ENCODE peak calls at places on chromosomes 11 and 22, in five cellular contexts. One of them, this sample, is unnamed.
A peak's percentile ranks its signal among the peaks of the same experiment; 100 is the strongest.

GRCh38 chr11:30914143-30914762 is 328.1 kb upstream of the MPPED2 start:
- DNase-seq in HepG2: peak; percentile 16
- DNase-seq in H1: peak; percentile 58
- DNase-seq in GM12878: no peak
- DNase-seq in NT2/D1: peak; percentile 50
- DNase-seq in this sample: peak; percentile 73

GRCh38 chr11:33663121-33663520 is 37.5 kb downstream of the C11orf91 start:
- DNase-seq in HepG2: no peak
- DNase-seq in H1: no peak
- DNase-seq in GM12878: no peak
- DNase-seq in NT2/D1: no peak
- DNase-seq in this sample: no peak

GRCh38 chr11:72238040-72238450 is 5.9 kb downstream of the PHOX2A start:
- DNase-seq in HepG2: peak; percentile 47
- DNase-seq in H1: peak; percentile 85
- DNase-seq in GM12878: no peak
- DNase-seq in NT2/D1: peak; percentile 84
- DNase-seq in this sample: peak; percentile 85

GRCh38 chr11:67303132-67303988 is at the start of gene SSH3:
- DNase-seq in HepG2: peak; percentile 56
- DNase-seq in H1: peak; percentile 46
- DNase-seq in GM12878: no peak
- DNase-seq in NT2/D1: peak; percentile 62
- DNase-seq in this sample: peak; percentile 68

GRCh38 chr11:40384991-40385390 is 1074.5 kb downstream of the LRRC4C start:
- DNase-seq in HepG2: no peak
- DNase-seq in H1: no peak
- DNase-seq in GM12878: no peak
- DNase-seq in NT2/D1: no peak
- DNase-seq in this sample: no peak

GRCh38 chr11:110159491-110159890 is 66.3 kb downstream of the ZC3H12C start:
- DNase-seq in HepG2: no peak
- DNase-seq in H1: no peak
- DNase-seq in GM12878: no peak
- DNase-seq in NT2/D1: no peak
- DNase-seq in this sample: no peak

GRCh38 chr11:36818410-36818809 is 220.4 kb upstream of the RAG2 start:
- DNase-seq in HepG2: no peak
- DNase-seq in H1: no peak
- DNase-seq in GM12878: no peak
- DNase-seq in NT2/D1: peak; percentile 13
- DNase-seq in this sample: peak; percentile 28

GRCh38 chr11:64181506-64182411 is 4.2 kb upstream of the STIP1 start:
- DNase-seq in HepG2: peak; percentile 82
- DNase-seq in H1: peak; percentile 36
- DNase-seq in GM12878: no peak
- DNase-seq in NT2/D1: no peak
- DNase-seq in this sample: peak; percentile 79

GRCh38 chr11:40290031-40290650 is 1169.3 kb downstream of the LRRC4C start:
- DNase-seq in HepG2: no peak
- DNase-seq in H1: no peak
- DNase-seq in GM12878: no peak
- DNase-seq in NT2/D1: no peak
- DNase-seq in this sample: no peak

GRCh38 chr22:17847360-17848078 is 73.2 kb upstream of the BID start:
- DNase-seq in HepG2: no peak
- DNase-seq in H1: no peak
- DNase-seq in GM12878: no peak
- DNase-seq in NT2/D1: no peak
- DNase-seq in this sample: no peak

GRCh38 chr11:11081273-11081672 is 223.4 kb upstream of the ZBED5 start:
- DNase-seq in HepG2: no peak
- DNase-seq in H1: no peak
- DNase-seq in GM12878: no peak
- DNase-seq in NT2/D1: no peak
- DNase-seq in this sample: no peak

GRCh38 chr11:11218287-11218986 is 134.6 kb downstream of the CSNK2A3 start:
- DNase-seq in HepG2: no peak
- DNase-seq in H1: no peak
- DNase-seq in GM12878: no peak
- DNase-seq in NT2/D1: no peak
- DNase-seq in this sample: no peak

GRCh38 chr22:38937541-38937940 is 19.9 kb upstream of the APOBEC3A start:
- DNase-seq in HepG2: no peak
- DNase-seq in H1: no peak
- DNase-seq in GM12878: no peak
- DNase-seq in NT2/D1: no peak
- DNase-seq in this sample: no peak

GRCh38 chr11:113593698-113594308 is 112.3 kb downstream of the TMPRSS5 start:
- DNase-seq in HepG2: no peak
- DNase-seq in H1: no peak
- DNase-seq in GM12878: peak; percentile 25
- DNase-seq in NT2/D1: no peak
- DNase-seq in this sample: no peak

GRCh38 chr11:134532921-134533421 is 120.9 kb upstream of the B3GAT1 start:
- DNase-seq in HepG2: no peak
- DNase-seq in H1: no peak
- DNase-seq in GM12878: no peak
- DNase-seq in NT2/D1: no peak
- DNase-seq in this sample: no peak

GRCh38 chr11:67032830-67033555 is 10.1 kb downstream of the SYT12 start:
- DNase-seq in HepG2: no peak
- DNase-seq in H1: no peak
- DNase-seq in GM12878: no peak
- DNase-seq in NT2/D1: no peak
- DNase-seq in this sample: no peak

GRCh38 chr22:44671742-44672141 is 30.3 kb upstream of the PRR5 start:
- DNase-seq in HepG2: peak; percentile 77
- DNase-seq in H1: no peak
- DNase-seq in GM12878: no peak
- DNase-seq in NT2/D1: no peak
- DNase-seq in this sample: no peak

GRCh38 chr22:36640106-36640672 is 63.4 kb downstream of the CACNG2 start:
- DNase-seq in HepG2: no peak
- DNase-seq in H1: no peak
- DNase-seq in GM12878: no peak
- DNase-seq in NT2/D1: no peak
- DNase-seq in this sample: no peak

DNA sequence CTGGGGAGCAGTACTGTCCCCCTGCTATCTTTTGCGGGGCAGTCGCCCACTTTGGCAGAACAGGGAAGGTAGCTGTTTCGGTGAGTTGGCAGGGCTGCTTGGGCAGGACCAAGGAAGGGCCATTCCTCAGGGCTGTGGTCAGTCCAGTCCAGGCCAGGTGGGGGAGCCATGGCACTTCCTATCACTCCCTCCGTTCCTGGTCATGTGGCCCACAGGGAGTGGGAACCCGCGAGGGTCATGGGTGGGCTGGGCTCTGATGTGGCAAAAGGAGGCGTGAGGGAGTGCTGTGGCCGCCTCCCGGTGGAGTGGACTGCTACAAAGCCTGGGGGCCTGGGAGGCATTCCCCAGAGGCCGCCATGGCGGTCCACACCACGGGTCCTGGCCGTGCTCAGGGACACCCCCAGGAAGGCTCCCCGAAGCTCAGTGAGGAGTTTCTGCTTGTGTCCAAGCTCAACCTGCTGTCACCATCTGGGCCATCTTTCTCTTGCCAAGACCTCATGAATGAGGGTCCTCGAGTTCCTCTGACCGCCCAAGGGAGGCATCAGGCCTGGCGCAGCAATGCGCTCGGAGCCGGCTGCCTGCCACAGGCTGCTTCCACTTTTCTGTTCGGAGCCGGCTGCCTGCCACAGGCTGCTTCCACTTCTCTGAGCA is 11.9 kb downstream of the CHID1 start:
- DNase-seq in HepG2: peak; percentile 23
- DNase-seq in H1: no peak
- DNase-seq in GM12878: no peak
- DNase-seq in NT2/D1: no peak
- DNase-seq in this sample: no peak
- TF ChIP-seq SUZ12 in HepG2: no peak
- TF ChIP-seq SUZ12 in H1: no peak
- TF ChIP-seq SUZ12 in GM12878: no peak
- TF ChIP-seq SUZ12 in NT2/D1: no peak
- TF ChIP-seq SUZ12 in this sample: no peak

GRCh38 chr11:91921974-91922373 is 302.6 kb upstream of the FAT3 start:
- DNase-seq in HepG2: no peak
- DNase-seq in H1: no peak
- DNase-seq in GM12878: no peak
- DNase-seq in NT2/D1: no peak
- DNase-seq in this sample: no peak
- TF ChIP-seq SUZ12 in HepG2: no peak
- TF ChIP-seq SUZ12 in H1: no peak
- TF ChIP-seq SUZ12 in GM12878: no peak
- TF ChIP-seq SUZ12 in NT2/D1: no peak
- TF ChIP-seq SUZ12 in this sample: no peak

GRCh38 chr11:102426000-102426399 is 26.6 kb downstream of the TMEM123 start:
- DNase-seq in HepG2: no peak
- DNase-seq in H1: no peak
- DNase-seq in GM12878: no peak
- DNase-seq in NT2/D1: no peak
- DNase-seq in this sample: no peak
- TF ChIP-seq SUZ12 in HepG2: no peak
- TF ChIP-seq SUZ12 in H1: no peak
- TF ChIP-seq SUZ12 in GM12878: no peak
- TF ChIP-seq SUZ12 in NT2/D1: no peak
- TF ChIP-seq SUZ12 in this sample: no peak

DNA sequence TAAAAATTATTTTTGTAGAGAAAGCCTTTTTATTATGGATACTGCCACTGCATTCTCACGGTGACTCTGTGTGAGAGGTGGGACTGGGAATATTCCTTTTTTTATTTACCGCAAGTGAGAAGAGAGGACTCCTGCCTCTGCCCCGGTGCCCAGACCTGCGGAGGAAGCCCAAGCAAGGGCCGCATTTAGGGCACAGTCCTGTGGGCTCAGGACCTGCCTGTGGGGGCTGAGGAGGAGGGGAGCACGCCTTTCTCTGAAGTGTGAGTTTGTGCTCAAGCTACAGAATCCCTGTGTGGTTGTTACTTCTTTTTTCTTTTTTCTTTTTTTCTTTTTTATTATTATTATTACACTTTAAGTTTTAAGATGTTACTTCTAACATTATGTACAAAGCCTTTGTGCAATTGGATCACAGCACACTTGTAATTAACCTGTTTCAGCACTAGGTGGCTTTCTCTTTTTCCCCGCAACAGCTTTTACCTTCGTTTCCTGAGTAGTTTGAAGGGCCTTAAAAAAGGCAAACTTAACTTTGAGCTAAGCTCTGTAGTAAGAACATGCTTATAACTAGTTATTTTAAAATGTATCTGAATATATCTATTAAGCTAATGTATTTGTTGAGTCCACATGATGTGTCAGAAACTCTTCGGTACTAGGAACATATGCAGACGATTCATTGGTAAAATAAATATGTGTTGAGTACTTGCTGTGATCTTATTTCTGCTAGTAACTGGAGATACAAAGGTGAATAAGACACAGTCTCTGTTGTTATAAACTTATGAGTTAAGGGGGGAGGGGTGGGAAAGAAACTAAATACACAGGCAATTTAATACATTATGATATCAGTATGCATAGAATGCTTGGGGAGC is 18.3 kb downstream of the AMOTL1 start:
- DNase-seq in HepG2: peak; percentile 16
- DNase-seq in H1: no peak
- DNase-seq in GM12878: no peak
- DNase-seq in NT2/D1: no peak
- DNase-seq in this sample: peak; percentile 45
- TF ChIP-seq SUZ12 in HepG2: no peak
- TF ChIP-seq SUZ12 in H1: no peak
- TF ChIP-seq SUZ12 in GM12878: no peak
- TF ChIP-seq SUZ12 in NT2/D1: no peak
- TF ChIP-seq SUZ12 in this sample: no peak

GRCh38 chr11:61747389-61748285 is 4.8 kb upstream of the MYRF start:
- DNase-seq in HepG2: peak; percentile 67
- DNase-seq in H1: peak; percentile 41
- DNase-seq in GM12878: no peak
- DNase-seq in NT2/D1: peak; percentile 59
- DNase-seq in this sample: peak; percentile 83
- TF ChIP-seq SUZ12 in HepG2: no peak
- TF ChIP-seq SUZ12 in H1: no peak
- TF ChIP-seq SUZ12 in GM12878: no peak
- TF ChIP-seq SUZ12 in NT2/D1: no peak
- TF ChIP-seq SUZ12 in this sample: no peak

GRCh38 chr22:25777870-25778269 is 35.9 kb downstream of the MYO18B start:
- DNase-seq in HepG2: peak; percentile 41
- DNase-seq in H1: no peak
- DNase-seq in GM12878: peak; percentile 11
- DNase-seq in NT2/D1: no peak
- DNase-seq in this sample: peak; percentile 61
- TF ChIP-seq SUZ12 in HepG2: no peak
- TF ChIP-seq SUZ12 in H1: no peak
- TF ChIP-seq SUZ12 in GM12878: no peak
- TF ChIP-seq SUZ12 in NT2/D1: no peak
- TF ChIP-seq SUZ12 in this sample: no peak

GRCh38 chr11:28343304-28344233 is 235.4 kb downstream of the METTL15 start:
- DNase-seq in HepG2: peak; percentile 15
- DNase-seq in H1: no peak
- DNase-seq in GM12878: no peak
- DNase-seq in NT2/D1: no peak
- DNase-seq in this sample: no peak
- TF ChIP-seq SUZ12 in HepG2: no peak
- TF ChIP-seq SUZ12 in H1: no peak
- TF ChIP-seq SUZ12 in GM12878: no peak
- TF ChIP-seq SUZ12 in NT2/D1: no peak
- TF ChIP-seq SUZ12 in this sample: no peak

This sample was measured in HEK293T.